ENCODE peak calls at places on chromosomes 6 and 20, in seven cellular contexts. Q, N, U, O, M, L and C are unnamed samples.

GRCh38 chr6:132401120-132401940 is at the start of gene MOXD1:
- DNase-seq in L (peak), Q (peak), U (peak), O (peak), M (peak), N (peak), C (no peak)

GRCh38 chr6:96899019-96899418 is 1.3 kb upstream of the NDUFAF4 start:
- DNase-seq in U (peak), N (no peak), M (peak), Q (no peak), L (no peak), O (no peak), C (no peak)

GRCh38 chr6:19719691-19720127 is 117.5 kb upstream of the ID4 start:
- DNase-seq in M (peak), Q (no peak), L (no peak), U (no peak), O (peak), N (no peak), C (no peak)

GRCh38 chr6:11761744-11762620 is 16.6 kb downstream of the ADTRP start:
- DNase-seq in U (no peak), L (no peak), Q (no peak), M (no peak), O (no peak), N (no peak), C (no peak)

GRCh38 chr20:25294459-25295385 is 46.8 kb downstream of the PYGB start:
- DNase-seq in U (peak), N (peak), M (peak), Q (no peak), O (peak), L (peak), C (no peak)

GRCh38 chr6:151948007-151948745 is 140.7 kb downstream of the ESR1 start:
- DNase-seq in U (no peak), O (no peak), Q (no peak), L (no peak), M (no peak), N (no peak), C (no peak)

GRCh38 chr6:159494633-159495023 is 198.4 kb downstream of the SOD2 start:
- DNase-seq in M (no peak), Q (no peak), U (no peak), N (no peak), O (no peak), L (no peak), C (no peak)

GRCh38 chr6:312704-313485 is 20.6 kb downstream of the DUSP22 start:
- DNase-seq in U (no peak), N (no peak), M (no peak), O (no peak), L (no peak), Q (no peak), C (no peak)

GRCh38 chr6:31332637-31333602 is 24.1 kb downstream of the HLA-B start:
- DNase-seq in M (no peak), N (no peak), L (no peak), U (no peak), O (no peak), Q (no peak), C (no peak)

GRCh38 chr20:24148372-24148771 is 159.8 kb upstream of the GGTLC1 start:
- DNase-seq in U (no peak), N (no peak), O (peak), M (no peak), L (no peak), Q (no peak), C (no peak)

GRCh38 chr6:40779399-40779798 is 192.2 kb upstream of the LRFN2 start:
- DNase-seq in Q (no peak), O (no peak), M (no peak), U (peak), N (no peak), L (no peak), C (no peak)

GRCh38 chr20:35055445-35056276 is 36.9 kb downstream of the TRPC4AP start:
- DNase-seq in M (peak), Q (no peak), N (no peak), U (no peak), O (no peak), L (no peak), C (no peak)

GRCh38 chr6:138485586-138486248 is 13.6 kb downstream of the NHSL1 start:
- DNase-seq in Q (no peak), O (no peak), N (no peak), U (no peak), M (no peak), L (no peak), C (no peak)

GRCh38 chr6:148500402-148500801 is 157.8 kb downstream of the SASH1 start:
- DNase-seq in O (no peak), U (no peak), M (no peak), N (no peak), L (no peak), Q (no peak), C (no peak)

GRCh38 chr6:16132909-16133308 is 4.0 kb downstream of the MYLIP start:
- DNase-seq in L (no peak), Q (no peak), N (no peak), M (peak), O (no peak), U (no peak), C (no peak)

GRCh38 chr6:159053781-159054398 is 9.1 kb upstream of the TAGAP start:
- DNase-seq in N (no peak), O (no peak), L (no peak), M (no peak), Q (no peak), U (no peak), C (no peak)

GRCh38 chr6:136994782-136995181 is 50.0 kb downstream of the IL20RA start:
- DNase-seq in M (no peak), U (no peak), N (no peak), O (no peak), L (no peak), Q (no peak), C (no peak)

GRCh38 chr20:20643925-20644324 is 68.5 kb downstream of the RALGAPA2 start:
- DNase-seq in Q (no peak), U (no peak), L (no peak), N (no peak), M (no peak), O (no peak), C (no peak)

GRCh38 chr6:101534821-101535220 is 141.3 kb downstream of the GRIK2 start:
- DNase-seq in L (no peak), N (no peak), O (no peak), M (no peak), U (no peak), Q (no peak), C (no peak)

GRCh38 chr6:162899148-162899547 is 171.4 kb downstream of the PACRG start:
- DNase-seq in O (no peak), M (no peak), N (no peak), U (no peak), Q (no peak), L (no peak), C (no peak)

GRCh38 chr6:32175322-32175710 is 568 bp downstream of the AGPAT1 start:
- DNase-seq in M (no peak), O (no peak), N (no peak), L (no peak), U (no peak), Q (no peak), C (no peak)

GRCh38 chr6:7815716-7816115 is 89.8 kb downstream of the BMP6 start:
- DNase-seq in L (no peak), N (no peak), O (no peak), Q (no peak), U (no peak), M (no peak), C (no peak)

GRCh38 chr6:75824160-75824559 is 75.1 kb downstream of the MYO6 start:
- DNase-seq in L (no peak), Q (no peak), U (no peak), N (no peak), O (no peak), M (no peak), C (no peak)

GRCh38 chr6:54467384-54467783 is 159.1 kb downstream of the TINAG start:
- DNase-seq in M (no peak), U (no peak), Q (no peak), N (no peak), L (no peak), O (no peak), C (no peak)

GRCh38 chr20:15045246-15045645 is 707.8 kb upstream of the FLRT3 start:
- DNase-seq in Q (no peak), M (no peak), L (no peak), N (no peak), O (no peak), U (no peak), C (no peak)

GRCh38 chr6:108441141-108441540 is 119.6 kb upstream of the FOXO3 start:
- DNase-seq in U (no peak), N (no peak), O (no peak), M (no peak), Q (no peak), L (no peak), C (no peak)

GRCh38 chr20:38932457-38933120 is 6.4 kb downstream of the FAM83D start:
- DNase-seq in N (no peak), O (no peak), M (no peak), U (no peak), L (no peak), Q (no peak), C (peak)

GRCh38 chr6:887583-888235 is 194.8 kb upstream of the EXOC2 start:
- DNase-seq in M (no peak), N (no peak), O (no peak), L (no peak), Q (no peak), U (no peak), C (no peak)

GRCh38 chr6:4588581-4588980 is 187.6 kb upstream of the CDYL start:
- DNase-seq in L (no peak), U (no peak), Q (no peak), N (no peak), O (no peak), M (no peak), C (peak)

GRCh38 chr6:164007881-164008280 is 593.4 kb downstream of the QKI start:
- DNase-seq in N (no peak), M (no peak), U (no peak), O (no peak), L (no peak), Q (no peak), C (no peak)

GRCh38 chr6:35258858-35259193 is 709 bp upstream of the ZNF76 start:
- DNase-seq in O (no peak), N (peak), U (peak), M (peak), Q (peak), L (peak), C (no peak)

GRCh38 chr6:168675375-168675774 is 234.4 kb downstream of the SMOC2 start:
- DNase-seq in L (no peak), Q (no peak), N (no peak), M (no peak), O (no peak), U (no peak), C (no peak)

GRCh38 chr6:36577298-36577697 is 16.9 kb upstream of the SRSF3 start:
- DNase-seq in Q (no peak), M (no peak), O (no peak), U (peak), N (no peak), L (peak), C (no peak)

GRCh38 chr6:111477481-111477938 is 5.5 kb downstream of the REV3L start:
- DNase-seq in O (no peak), Q (no peak), M (no peak), U (no peak), L (no peak), N (no peak), C (no peak)

DNA sequence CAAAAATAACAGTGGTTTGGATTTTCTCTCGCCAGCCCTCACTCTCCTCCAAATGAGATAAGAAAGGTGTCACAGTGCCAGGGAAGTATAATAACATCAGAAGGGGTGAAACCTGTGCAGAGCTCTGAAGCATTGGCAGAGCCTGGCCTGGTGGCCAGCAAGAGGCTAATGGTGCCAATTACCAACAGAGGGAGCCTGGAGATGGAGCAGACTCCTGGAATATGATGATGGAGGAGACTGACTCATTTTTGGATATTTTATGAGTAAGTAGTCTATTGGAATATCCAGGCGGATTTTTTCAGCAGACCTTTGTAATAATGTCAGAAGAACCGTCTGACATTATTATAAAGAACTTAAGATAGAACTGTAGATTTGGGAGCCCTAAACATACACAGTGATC is 442.6 kb upstream of the MARCKS start:
- DNase-seq in O (no peak), Q (no peak), U (peak), N (peak), L (no peak), M (peak), C (no peak)
- TF ChIP-seq CTCF in O (peak), Q (peak), U (peak), N (peak), L (no peak), M (peak), C (peak)

GRCh38 chr6:167212716-167213011 is 54.9 kb upstream of the GPR31 start:
- DNase-seq in O (no peak), L (no peak), U (no peak), M (no peak), N (no peak), Q (no peak), C (no peak)

GRCh38 chr6:167211870-167212715 is 54.3 kb upstream of the GPR31 start:
- DNase-seq in L (no peak), N (no peak), U (no peak), O (no peak), M (no peak), Q (no peak), C (no peak)

GRCh38 chr6:167209577-167209975 is 51.8 kb upstream of the GPR31 start:
- DNase-seq in M (no peak), N (no peak), L (no peak), O (peak), Q (no peak), U (no peak), C (no peak)

GRCh38 chr6:167210375-167211295 is 52.9 kb upstream of the GPR31 start:
- DNase-seq in M (peak), U (no peak), Q (no peak), N (no peak), O (no peak), L (no peak), C (no peak)

GRCh38 chr6:167214216-167214615 is 56.4 kb upstream of the GPR31 start:
- DNase-seq in U (no peak), N (no peak), L (no peak), Q (no peak), O (no peak), M (peak), C (no peak)
- TF ChIP-seq EP300 in U (no peak), N (no peak), L (no peak), Q (no peak), O (no peak), M (no peak), C (no peak)

DNA sequence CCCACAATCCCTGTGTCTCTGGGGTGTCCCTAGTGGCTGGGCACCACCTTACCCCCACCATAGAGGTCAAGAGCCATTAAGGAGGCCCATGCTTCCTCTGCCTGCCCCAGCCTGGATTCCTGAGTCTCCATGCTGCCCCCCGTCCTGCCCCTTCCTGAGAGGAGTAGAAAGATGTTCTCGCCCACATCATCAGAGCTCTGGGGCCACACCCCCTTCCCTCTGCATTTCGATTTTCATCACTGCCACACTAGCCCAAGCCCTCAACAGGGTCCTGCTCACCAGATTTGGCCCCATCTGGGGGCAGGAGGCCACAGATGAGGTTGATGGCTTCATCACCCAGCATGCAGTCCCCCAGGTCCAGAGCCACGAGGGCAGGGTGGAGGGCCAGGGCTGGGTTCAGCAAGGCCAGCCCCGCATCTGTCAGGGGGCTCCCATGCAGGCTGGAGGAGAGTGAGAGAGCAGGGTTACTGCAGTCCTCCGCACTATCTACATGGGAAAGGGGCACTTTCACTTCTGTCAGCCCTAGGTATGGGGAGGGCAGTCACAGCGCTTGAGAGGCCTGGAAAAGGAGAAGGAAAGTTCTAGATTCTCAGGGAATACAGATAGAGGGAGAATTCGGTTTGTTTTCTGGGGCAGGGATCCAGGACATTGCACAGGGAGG is 1.5 kb downstream of the LRRC73 start:
- DNase-seq in L (no peak), U (no peak), M (no peak), O (no peak), Q (no peak), N (no peak), C (no peak)
- H3K4me3 ChIP-seq in L (no peak), U (no peak), M (no peak), O (no peak), Q (peak), N (no peak), C (no peak)

DNA sequence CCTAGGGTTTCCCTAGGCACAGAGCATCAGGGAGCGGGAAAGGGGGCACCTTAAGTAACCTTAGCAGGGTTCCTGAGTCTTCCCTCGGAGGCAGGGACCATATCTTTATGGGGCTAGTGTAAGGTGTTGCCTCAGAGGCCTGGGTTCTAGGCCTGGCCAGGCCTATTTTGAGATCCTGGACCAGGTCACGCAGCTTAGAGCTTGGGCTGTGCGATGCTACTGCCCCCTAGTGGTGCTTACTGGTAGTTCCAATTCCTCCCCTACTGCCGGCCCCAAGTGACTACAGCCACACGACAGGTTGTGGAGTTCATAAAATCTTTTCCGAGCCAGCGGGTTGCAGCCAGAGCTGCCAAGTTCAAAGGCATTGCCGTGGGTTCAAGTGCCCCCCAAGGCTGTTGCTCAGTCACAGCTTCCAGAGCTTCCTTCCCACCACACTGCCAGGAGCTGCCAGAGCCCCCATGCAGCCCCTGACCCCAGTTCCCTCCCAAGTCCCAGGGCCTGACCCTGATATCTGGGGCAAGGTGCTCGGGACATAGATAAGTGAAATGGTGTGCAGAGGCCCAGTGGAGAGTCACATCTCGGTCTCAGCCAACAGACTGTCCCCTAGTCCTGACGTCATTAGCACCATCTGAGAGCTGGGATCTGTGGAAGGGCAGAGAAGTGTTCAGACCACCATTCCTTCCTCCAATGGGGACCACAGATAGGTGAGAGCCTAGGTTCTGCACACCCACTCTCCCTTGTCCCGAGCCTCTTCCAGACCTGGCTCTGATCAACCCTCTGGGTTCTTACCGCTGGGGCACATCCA is 3.3 kb downstream of the LRRC73 start:
- DNase-seq in O (peak), U (peak), L (peak), Q (peak), N (peak), M (peak), C (peak)
- TF ChIP-seq CTCF in O (no peak), U (peak), L (peak), Q (peak), N (peak), M (peak), C (peak)

DNA sequence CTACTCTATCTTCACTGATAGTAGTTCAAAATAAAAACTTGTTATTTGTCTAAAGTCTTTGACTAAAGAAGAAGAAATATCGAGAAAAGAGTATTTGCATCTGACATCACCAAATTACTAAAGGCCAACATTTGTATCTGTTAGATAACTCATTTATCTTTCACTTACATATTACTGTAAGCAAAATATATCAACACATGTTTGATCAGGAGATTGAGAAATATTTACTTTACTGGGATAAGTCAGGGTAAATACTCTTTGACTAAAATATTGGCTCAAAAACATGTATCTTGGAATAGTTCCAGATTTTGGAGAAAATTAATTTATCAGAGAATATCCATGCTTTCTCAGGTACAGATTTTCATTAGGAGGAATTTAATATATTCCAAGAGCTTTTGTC is 306.0 kb downstream of the TENT5A start:
- DNase-seq in N (no peak), O (no peak), Q (no peak), L (no peak), U (no peak), M (no peak), C (no peak)
- TF ChIP-seq EP300 in N (no peak), O (no peak), Q (no peak), L (no peak), U (no peak), M (no peak), C (no peak)